ENCODE peak calls at places on chromosome 3, in ten cellular contexts. Z is stimulated activated CD4-positive, alpha-beta T cell treated with anti-CD3 and anti-CD28 coated beads, Interleukin-2, amount 100 ng/mL, for 48 hours; G is brain microvascular endothelial cell; U is hippocampal formation; X is NCI-H187 treated with DMSO at 0.1 percent for 48 hours; B is T-helper 22 cell; W is GM04504; V is CD8-positive, alpha-beta memory T cell; S is effector memory CD8-positive, alpha-beta T cell; Q is HS-27A. K is an unnamed sample.

GRCh38 chr3:107993771-107994170 is 97.1 kb downstream of the CD47 start:
- DNase-seq in Z (no peak), G (peak), U (no peak), X (no peak), B (no peak), W (no peak), V (no peak), S (no peak), Q (no peak), K (no peak)

GRCh38 chr3:58130591-58130990 is 80.2 kb downstream of the DNASE1L3 start:
- DNase-seq in Z (no peak), G (no peak), U (no peak), X (no peak), B (no peak), W (no peak), V (no peak), S (no peak), Q (no peak), K (no peak)

GRCh38 chr3:66763294-66763693 is 234.8 kb upstream of the KBTBD8 start:
- DNase-seq in Z (no peak), G (no peak), U (peak), X (no peak), B (no peak), W (peak), V (no peak), S (no peak), Q (no peak), K (peak)

GRCh38 chr3:44865272-44866005 is 3.7 kb downstream of the TMEM42 start:
- DNase-seq in Z (no peak), G (no peak), U (no peak), X (no peak), B (no peak), W (no peak), V (peak), S (no peak), Q (no peak), K (no peak)

GRCh38 chr3:106862067-106862466 is 515.2 kb upstream of the CCDC54 start:
- DNase-seq in Z (no peak), G (peak), U (no peak), X (no peak), B (no peak), W (peak), V (no peak), S (no peak), Q (peak), K (peak)

GRCh38 chr3:128076783-128077624 is 24.8 kb downstream of the SEC61A1 start:
- DNase-seq in Z (no peak), G (no peak), U (no peak), X (no peak), B (peak), W (no peak), V (no peak), S (no peak), Q (no peak), K (no peak)

GRCh38 chr3:24521306-24522154 is 26.9 kb upstream of the THRB start:
- DNase-seq in Z (no peak), G (no peak), U (no peak), X (no peak), B (no peak), W (no peak), V (no peak), S (no peak), Q (no peak), K (no peak)

GRCh38 chr3:35597490-35597889 is 41.8 kb upstream of the ARPP21 start:
- DNase-seq in Z (no peak), G (no peak), U (no peak), X (no peak), B (no peak), W (no peak), V (no peak), S (no peak), Q (no peak), K (no peak)

GRCh38 chr3:46130631-46131310 is 77.3 kb downstream of the CCR1 start:
- DNase-seq in Z (no peak), G (no peak), U (no peak), X (no peak), B (no peak), W (no peak), V (no peak), S (no peak), Q (no peak), K (no peak)

GRCh38 chr3:126473292-126474168 is 2.2 kb downstream of the ZXDC start:
- DNase-seq in Z (no peak), G (no peak), U (no peak), X (no peak), B (no peak), W (no peak), V (no peak), S (no peak), Q (no peak), K (no peak)

GRCh38 chr3:20564966-20565365 is 379.0 kb upstream of the SGO1 start:
- DNase-seq in Z (no peak), G (no peak), U (no peak), X (no peak), B (no peak), W (no peak), V (no peak), S (no peak), Q (no peak), K (no peak)

GRCh38 chr3:125602752-125603649 is 7.7 kb upstream of the OSBPL11 start:
- DNase-seq in Z (no peak), G (peak), U (peak), X (no peak), B (no peak), W (no peak), V (no peak), S (no peak), Q (no peak), K (no peak)

GRCh38 chr3:197615430-197615829 is 59.7 kb upstream of the BDH1 start:
- DNase-seq in Z (no peak), G (no peak), U (no peak), X (no peak), B (no peak), W (no peak), V (no peak), S (no peak), Q (no peak), K (no peak)

GRCh38 chr3:51712511-51712931 is 5.7 kb downstream of the GRM2 start:
- DNase-seq in Z (no peak), G (no peak), U (no peak), X (no peak), B (no peak), W (no peak), V (no peak), S (no peak), Q (no peak), K (no peak)

GRCh38 chr3:157498374-157498773 is 4.8 kb downstream of the VEPH1 start:
- DNase-seq in Z (no peak), G (no peak), U (no peak), X (no peak), B (no peak), W (no peak), V (no peak), S (no peak), Q (no peak), K (no peak)

GRCh38 chr3:155078959-155079794 is 942 bp upstream of the MME start:
- DNase-seq in Z (no peak), G (peak), U (no peak), X (no peak), B (no peak), W (peak), V (no peak), S (no peak), Q (peak), K (no peak)

GRCh38 chr3:62376906-62377865 is 3.8 kb upstream of the FEZF2 start:
- DNase-seq in Z (no peak), G (no peak), U (no peak), X (no peak), B (no peak), W (no peak), V (no peak), S (no peak), Q (no peak), K (no peak)

GRCh38 chr3:194465920-194466570 is 20.8 kb downstream of the ATP13A3 start:
- DNase-seq in Z (no peak), G (no peak), U (no peak), X (no peak), B (no peak), W (no peak), V (no peak), S (no peak), Q (no peak), K (no peak)

K was measured in HFFc6.